ENCODE peak calls at places on chromosomes 2 and 18, in seven cellular contexts. One of them, this sample, is unnamed.

GRCh38 chr2:221189431-221189830 is 382.7 kb downstream of the EPHA4 start:
- DNase-seq in upper lobe of right lung: no peak
- DNase-seq in AML-193: no peak
- DNase-seq in retinal pigment epithelial cell: no peak
- DNase-seq in cardiac fibroblast: no peak
- DNase-seq in HT1080: no peak
- DNase-seq in cardiac muscle cell: no peak
- DNase-seq in this sample: no peak

GRCh38 chr2:118013221-118013723 is 598 bp downstream of the CCDC93 start:
- DNase-seq in upper lobe of right lung: peak
- DNase-seq in AML-193: peak
- DNase-seq in retinal pigment epithelial cell: no peak
- DNase-seq in cardiac fibroblast: peak
- DNase-seq in HT1080: peak
- DNase-seq in cardiac muscle cell: peak
- DNase-seq in this sample: peak

GRCh38 chr18:68893396-68893795 is 95.5 kb downstream of the CCDC102B start:
- DNase-seq in upper lobe of right lung: no peak
- DNase-seq in AML-193: no peak
- DNase-seq in retinal pigment epithelial cell: no peak
- DNase-seq in cardiac fibroblast: no peak
- DNase-seq in HT1080: no peak
- DNase-seq in cardiac muscle cell: peak
- DNase-seq in this sample: no peak

GRCh38 chr2:177551989-177552413 is 159.4 kb downstream of the AGPS start:
- DNase-seq in upper lobe of right lung: no peak
- DNase-seq in AML-193: no peak
- DNase-seq in retinal pigment epithelial cell: no peak
- DNase-seq in cardiac fibroblast: peak
- DNase-seq in HT1080: peak
- DNase-seq in cardiac muscle cell: peak
- DNase-seq in this sample: no peak

GRCh38 chr2:238263204-238264071 is 23.6 kb upstream of the HES6 start:
- DNase-seq in upper lobe of right lung: peak
- DNase-seq in AML-193: peak
- DNase-seq in retinal pigment epithelial cell: peak
- DNase-seq in cardiac fibroblast: peak
- DNase-seq in HT1080: peak
- DNase-seq in cardiac muscle cell: peak
- DNase-seq in this sample: peak

GRCh38 chr18:62715829-62716678 is 713 bp downstream of the PHLPP1 start:
- DNase-seq in upper lobe of right lung: peak
- DNase-seq in AML-193: peak
- DNase-seq in retinal pigment epithelial cell: no peak
- DNase-seq in cardiac fibroblast: peak
- DNase-seq in HT1080: peak
- DNase-seq in cardiac muscle cell: peak
- DNase-seq in this sample: peak

GRCh38 chr18:26566874-26567273 is 18.5 kb upstream of the KCTD1 start:
- DNase-seq in upper lobe of right lung: no peak
- DNase-seq in AML-193: no peak
- DNase-seq in retinal pigment epithelial cell: no peak
- DNase-seq in cardiac fibroblast: no peak
- DNase-seq in HT1080: no peak
- DNase-seq in cardiac muscle cell: no peak
- DNase-seq in this sample: no peak

GRCh38 chr2:230323385-230324106 is 3.4 kb upstream of the SP140L start:
- DNase-seq in upper lobe of right lung: no peak
- DNase-seq in AML-193: no peak
- DNase-seq in retinal pigment epithelial cell: no peak
- DNase-seq in cardiac fibroblast: no peak
- DNase-seq in HT1080: no peak
- DNase-seq in cardiac muscle cell: no peak
- DNase-seq in this sample: no peak

GRCh38 chr2:226077031-226077430 is 677.5 kb downstream of the NYAP2 start:
- DNase-seq in upper lobe of right lung: no peak
- DNase-seq in AML-193: no peak
- DNase-seq in retinal pigment epithelial cell: no peak
- DNase-seq in cardiac fibroblast: peak
- DNase-seq in HT1080: no peak
- DNase-seq in cardiac muscle cell: no peak
- DNase-seq in this sample: no peak

GRCh38 chr18:41737218-41737617 is 217.8 kb upstream of the PIK3C3 start:
- DNase-seq in upper lobe of right lung: no peak
- DNase-seq in AML-193: no peak
- DNase-seq in retinal pigment epithelial cell: no peak
- DNase-seq in cardiac fibroblast: no peak
- DNase-seq in HT1080: no peak
- DNase-seq in cardiac muscle cell: no peak
- DNase-seq in this sample: no peak

GRCh38 chr2:228675715-228676114 is 494.2 kb upstream of the SPHKAP start:
- DNase-seq in upper lobe of right lung: no peak
- DNase-seq in AML-193: no peak
- DNase-seq in retinal pigment epithelial cell: no peak
- DNase-seq in cardiac fibroblast: no peak
- DNase-seq in HT1080: no peak
- DNase-seq in cardiac muscle cell: no peak
- DNase-seq in this sample: no peak

GRCh38 chr2:45691152-45691551 is 39.7 kb downstream of the PRKCE start:
- DNase-seq in upper lobe of right lung: no peak
- DNase-seq in AML-193: no peak
- DNase-seq in retinal pigment epithelial cell: no peak
- DNase-seq in cardiac fibroblast: peak
- DNase-seq in HT1080: no peak
- DNase-seq in cardiac muscle cell: no peak
- DNase-seq in this sample: peak

GRCh38 chr18:67386028-67386427 is 130.5 kb downstream of the DSEL start:
- DNase-seq in upper lobe of right lung: no peak
- DNase-seq in AML-193: no peak
- DNase-seq in retinal pigment epithelial cell: no peak
- DNase-seq in cardiac fibroblast: no peak
- DNase-seq in HT1080: no peak
- DNase-seq in cardiac muscle cell: no peak
- DNase-seq in this sample: peak

GRCh38 chr18:26407721-26408601 is 140.4 kb downstream of the KCTD1 start:
- DNase-seq in upper lobe of right lung: no peak
- DNase-seq in AML-193: no peak
- DNase-seq in retinal pigment epithelial cell: no peak
- DNase-seq in cardiac fibroblast: no peak
- DNase-seq in HT1080: no peak
- DNase-seq in cardiac muscle cell: no peak
- DNase-seq in this sample: no peak

GRCh38 chr2:16257001-16257724 is 316.8 kb downstream of the MYCN start:
- DNase-seq in upper lobe of right lung: no peak
- DNase-seq in AML-193: no peak
- DNase-seq in retinal pigment epithelial cell: no peak
- DNase-seq in cardiac fibroblast: no peak
- DNase-seq in HT1080: no peak
- DNase-seq in cardiac muscle cell: no peak
- DNase-seq in this sample: no peak

GRCh38 chr2:28161466-28161865 is 231.2 kb upstream of the FOSL2 start:
- DNase-seq in upper lobe of right lung: no peak
- DNase-seq in AML-193: no peak
- DNase-seq in retinal pigment epithelial cell: no peak
- DNase-seq in cardiac fibroblast: no peak
- DNase-seq in HT1080: no peak
- DNase-seq in cardiac muscle cell: no peak
- DNase-seq in this sample: no peak

GRCh38 chr2:70992945-70993688 is 1.6 kb downstream of the TEX261 start:
- DNase-seq in upper lobe of right lung: peak
- DNase-seq in AML-193: peak
- DNase-seq in retinal pigment epithelial cell: no peak
- DNase-seq in cardiac fibroblast: no peak
- DNase-seq in HT1080: no peak
- DNase-seq in cardiac muscle cell: no peak
- DNase-seq in this sample: no peak

GRCh38 chr2:222709191-222709891 is 37.9 kb downstream of the MOGAT1 start:
- DNase-seq in upper lobe of right lung: peak
- DNase-seq in AML-193: no peak
- DNase-seq in retinal pigment epithelial cell: peak
- DNase-seq in cardiac fibroblast: peak
- DNase-seq in HT1080: peak
- DNase-seq in cardiac muscle cell: peak
- DNase-seq in this sample: peak

GRCh38 chr2:67234443-67234842 is 162.7 kb upstream of the ETAA1 start:
- DNase-seq in upper lobe of right lung: no peak
- DNase-seq in AML-193: no peak
- DNase-seq in retinal pigment epithelial cell: no peak
- DNase-seq in cardiac fibroblast: peak
- DNase-seq in HT1080: no peak
- DNase-seq in cardiac muscle cell: peak
- DNase-seq in this sample: peak

GRCh38 chr2:85259865-85260264 is 67.9 kb downstream of the TGOLN2 start:
- DNase-seq in upper lobe of right lung: no peak
- DNase-seq in AML-193: no peak
- DNase-seq in retinal pigment epithelial cell: no peak
- DNase-seq in cardiac fibroblast: no peak
- DNase-seq in HT1080: no peak
- DNase-seq in cardiac muscle cell: no peak
- DNase-seq in this sample: no peak

GRCh38 chr2:149178626-149179025 is 140.1 kb downstream of the LYPD6B start:
- DNase-seq in upper lobe of right lung: no peak
- DNase-seq in AML-193: no peak
- DNase-seq in retinal pigment epithelial cell: no peak
- DNase-seq in cardiac fibroblast: no peak
- DNase-seq in HT1080: no peak
- DNase-seq in cardiac muscle cell: no peak
- DNase-seq in this sample: no peak

GRCh38 chr2:37993135-37993534 is 68.0 kb downstream of the RMDN2 start:
- DNase-seq in upper lobe of right lung: no peak
- DNase-seq in AML-193: peak
- DNase-seq in retinal pigment epithelial cell: no peak
- DNase-seq in cardiac fibroblast: no peak
- DNase-seq in HT1080: no peak
- DNase-seq in cardiac muscle cell: no peak
- DNase-seq in this sample: peak

GRCh38 chr2:160292225-160292624 is 92.2 kb upstream of the ITGB6 start:
- DNase-seq in upper lobe of right lung: no peak
- DNase-seq in AML-193: no peak
- DNase-seq in retinal pigment epithelial cell: no peak
- DNase-seq in cardiac fibroblast: peak
- DNase-seq in HT1080: no peak
- DNase-seq in cardiac muscle cell: no peak
- DNase-seq in this sample: peak

This sample was measured in lung microvascular endothelial cell.